ENCODE peak calls at places on chromosomes 16 and 17, in six cellular contexts. J, X, D, Y, I and U are unnamed samples.
A peak's percentile ranks its signal among the peaks of the same experiment; 100 is the strongest.

GRCh38 chr17:1347681-1348318 is 52.2 kb downstream of the YWHAE start:
- DNase-seq in J (no peak), X (peak; percentile 50), D (no peak), Y (peak; percentile 25), I (peak; percentile 16), U (peak; percentile 61)

GRCh38 chr17:57675988-57676387 is 69.1 kb downstream of the CCDC182 start:
- DNase-seq in J (no peak), X (no peak), D (no peak), Y (no peak), I (no peak), U (no peak)

GRCh38 chr16:74226361-74226979 is 70.1 kb upstream of the PSMD7 start:
- DNase-seq in J (no peak), X (no peak), D (peak; percentile 16), Y (no peak), I (peak; percentile 31), U (no peak)

GRCh38 chr16:48047755-48048154 is 108.0 kb downstream of the ABCC12 start:
- DNase-seq in J (no peak), X (no peak), D (no peak), Y (no peak), I (no peak), U (no peak)

GRCh38 chr16:27671410-27671809 is 121.5 kb downstream of the KATNIP start:
- DNase-seq in J (no peak), X (no peak), D (no peak), Y (no peak), I (no peak), U (no peak)

GRCh38 chr16:88352261-88353200 is 30.2 kb upstream of the ZNF469 start:
- DNase-seq in J (no peak), X (peak; percentile 77), D (no peak), Y (no peak), I (no peak), U (no peak)

GRCh38 chr17:82240506-82241182 is 11.8 kb downstream of the SLC16A3 start:
- DNase-seq in J (peak; percentile 40), X (no peak), D (no peak), Y (no peak), I (no peak), U (no peak)

GRCh38 chr17:74196541-74197310 is 6.8 kb upstream of the RPL38 start:
- DNase-seq in J (no peak), X (no peak), D (no peak), Y (no peak), I (no peak), U (no peak)

GRCh38 chr16:5928476-5929055 is 831.0 kb upstream of the EEF2KMT start:
- DNase-seq in J (no peak), X (no peak), D (no peak), Y (no peak), I (no peak), U (no peak)

GRCh38 chr17:55174133-55174532 is 90.6 kb upstream of the HLF start:
- DNase-seq in J (no peak), X (no peak), D (no peak), Y (no peak), I (no peak), U (no peak)

GRCh38 chr17:48149174-48150106 is 41.9 kb downstream of the SNX11 start:
- DNase-seq in J (no peak), X (no peak), D (no peak), Y (no peak), I (no peak), U (no peak)

GRCh38 chr17:31678431-31678830 is 180.6 kb downstream of the COPRS start:
- DNase-seq in J (no peak), X (no peak), D (no peak), Y (no peak), I (peak; percentile 41), U (no peak)

GRCh38 chr17:45697076-45697475 is 87.0 kb upstream of the CRHR1 start:
- DNase-seq in J (no peak), X (no peak), D (no peak), Y (no peak), I (no peak), U (no peak)

GRCh38 chr16:1874854-1875253 is 2.9 kb upstream of the MEIOB start:
- DNase-seq in J (no peak), X (no peak), D (no peak), Y (no peak), I (no peak), U (no peak)

GRCh38 chr17:19470529-19471261 is 59.7 kb downstream of the RNF112 start:
- DNase-seq in J (peak; percentile 85), X (no peak), D (no peak), Y (peak; percentile 70), I (peak; percentile 56), U (no peak)

GRCh38 chr16:50393461-50394214 is 24.9 kb upstream of the BRD7 start:
- DNase-seq in J (no peak), X (no peak), D (no peak), Y (no peak), I (no peak), U (no peak)

GRCh38 chr17:58338907-58339774 is 10.5 kb upstream of the TSPOAP1 start:
- DNase-seq in J (peak; percentile 28), X (no peak), D (no peak), Y (no peak), I (peak; percentile 88), U (peak; percentile 75)

GRCh38 chr17:38798614-38799500 is 499 bp downstream of the PIP4K2B start:
- DNase-seq in J (no peak), X (peak; percentile 29), D (no peak), Y (peak; percentile 9), I (peak; percentile 35), U (peak; percentile 74)

GRCh38 chr16:3861808-3862451 is 18.6 kb downstream of the CREBBP start:
- DNase-seq in J (no peak), X (no peak), D (no peak), Y (no peak), I (peak; percentile 63), U (no peak)

GRCh38 chr16:2252806-2253148 is 1.4 kb upstream of the ECI1 start:
- DNase-seq in J (no peak), X (no peak), D (no peak), Y (no peak), I (no peak), U (no peak)

GRCh38 chr16:54291107-54291980 is 4.8 kb upstream of the IRX3 start:
- DNase-seq in J (no peak), X (no peak), D (no peak), Y (no peak), I (no peak), U (no peak)

GRCh38 chr17:55433629-55434422 is 12.2 kb upstream of the MMD start:
- DNase-seq in J (no peak), X (peak; percentile 57), D (no peak), Y (no peak), I (peak; percentile 96), U (no peak)

GRCh38 chr16:4057439-4057877 is 58.8 kb downstream of the ADCY9 start:
- DNase-seq in J (no peak), X (no peak), D (no peak), Y (no peak), I (no peak), U (peak; percentile 31)

GRCh38 chr16:49952386-49952785 is 72.6 kb upstream of the CNEP1R1 start:
- DNase-seq in J (no peak), X (no peak), D (peak; percentile 4), Y (no peak), I (no peak), U (no peak)

GRCh38 chr17:44555056-44555455 is 2.2 kb upstream of the FZD2 start:
- DNase-seq in J (no peak), X (no peak), D (no peak), Y (no peak), I (no peak), U (no peak)

GRCh38 chr16:27698266-27698665 is 148.3 kb downstream of the KATNIP start:
- DNase-seq in J (peak; percentile 27), X (no peak), D (no peak), Y (no peak), I (no peak), U (no peak)

GRCh38 chr17:64520359-64520758 is 13.6 kb downstream of the CEP95 start:
- DNase-seq in J (no peak), X (no peak), D (no peak), Y (no peak), I (no peak), U (no peak)
- H3K4me3 ChIP-seq in J (no peak overlapping the region), X (no peak overlapping the region), D (no peak overlapping the region), Y (no peak overlapping the region), I (no peak overlapping the region), U (no peak overlapping the region)

GRCh38 chr17:64497565-64498035 is 746 bp upstream of the POLG2 start:
- DNase-seq in J (no peak), X (no peak), D (no peak), Y (no peak), I (no peak), U (no peak)
- TF ChIP-seq CTCF in J (no peak), X (no peak), D (no peak), Y (no peak), I (no peak), U (no peak)

GRCh38 chr16:84528317-84528716 is 23.9 kb upstream of the MEAK7 start:
- DNase-seq in J (no peak), X (no peak), D (no peak), Y (no peak), I (no peak), U (no peak)
- TF ChIP-seq POLR2A in J (no peak), X (no peak), D (no peak), Y (no peak), I (no peak), U (no peak)

GRCh38 chr16:68386628-68387027 is 61.7 kb downstream of the SMPD3 start:
- DNase-seq in J (no peak), X (no peak), D (no peak), Y (no peak), I (no peak), U (peak; percentile 83)

GRCh38 chr16:68382296-68382718 is 66.0 kb downstream of the SMPD3 start:
- DNase-seq in J (no peak), X (no peak), D (no peak), Y (no peak), I (no peak), U (no peak)

GRCh38 chr16:68385371-68385770 is 62.9 kb downstream of the SMPD3 start:
- DNase-seq in J (no peak), X (no peak), D (no peak), Y (no peak), I (no peak), U (no peak)

GRCh38 chr16:68383858-68384257 is 64.5 kb downstream of the SMPD3 start:
- DNase-seq in J (no peak), X (no peak), D (no peak), Y (no peak), I (no peak), U (no peak)

DNA sequence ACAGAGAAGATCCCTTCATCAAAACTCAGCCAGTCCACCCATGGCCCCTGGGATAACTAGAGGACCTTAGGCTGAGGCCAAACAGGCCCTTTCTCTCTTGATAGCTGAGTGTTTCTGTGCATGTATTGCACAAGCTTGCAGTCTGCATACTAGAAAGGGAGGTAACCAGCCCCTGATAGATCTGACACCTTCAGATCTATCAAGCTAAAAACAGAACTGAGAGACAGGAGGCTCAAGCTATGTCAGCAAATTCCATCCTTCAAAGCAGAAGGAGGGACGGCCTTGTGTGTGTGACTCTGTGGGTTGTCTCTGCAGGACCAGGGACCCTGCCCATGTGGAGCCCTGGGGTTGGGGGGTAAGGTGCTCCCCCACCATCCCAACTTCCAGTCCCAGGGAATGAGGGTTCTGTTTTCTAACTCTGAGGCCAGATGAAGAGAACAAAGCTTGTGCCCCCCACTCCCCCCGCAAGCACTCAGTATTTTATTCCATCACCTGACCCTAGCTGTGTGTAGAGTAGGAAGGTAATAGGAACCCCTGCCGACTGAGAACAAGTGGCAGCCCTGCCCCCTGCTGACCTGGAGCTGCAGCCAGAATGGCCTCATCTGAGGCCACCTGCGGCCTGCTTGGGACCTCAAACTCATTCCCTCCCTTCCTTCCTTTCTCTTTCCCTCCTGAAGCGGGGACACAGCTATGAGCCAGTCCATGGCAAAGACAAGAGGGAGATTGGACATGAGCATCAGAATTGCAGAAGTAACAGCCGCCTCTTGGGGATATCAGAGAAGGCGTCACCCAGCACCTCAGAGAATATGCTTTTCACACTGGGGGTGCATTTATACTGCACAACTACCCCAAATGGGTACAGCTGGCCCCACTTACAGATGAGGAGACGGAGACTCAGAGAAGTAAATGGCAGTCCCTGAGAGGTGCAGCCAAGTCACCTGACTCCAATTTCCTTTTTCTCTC is 63.7 kb downstream of the SMPD3 start:
- DNase-seq in J (no peak), X (no peak), D (no peak), Y (no peak), I (no peak), U (no peak)
- H3K4me3 ChIP-seq in J (no peak overlapping the region), X (no peak overlapping the region), D (no peak overlapping the region), Y (no peak overlapping the region), I (no peak overlapping the region), U (no peak overlapping the region)